ENCODE peak calls at places on chromosomes 4 and X, in ten cellular contexts. One of them, this sample, is unnamed.

GRCh38 chr4:109302366-109303140 is at the start of gene COL25A1:
- DNase-seq in ovary: peak; percentile 68
- DNase-seq in H54: no peak
- DNase-seq in HepG2: no peak
- DNase-seq in IMR-90: peak; percentile 16
- DNase-seq in heart left ventricle: peak; percentile 59
- DNase-seq in GM12892: peak; percentile 8
- DNase-seq in breast epithelium: no peak
- DNase-seq in tibial nerve: no peak
- DNase-seq in Peyer's patch: no peak
- DNase-seq in this sample: peak; percentile 21

GRCh38 chr4:29199025-29199424 is 1521.1 kb upstream of the PCDH7 start:
- DNase-seq in ovary: no peak
- DNase-seq in H54: no peak
- DNase-seq in HepG2: no peak
- DNase-seq in IMR-90: no peak
- DNase-seq in heart left ventricle: no peak
- DNase-seq in GM12892: no peak
- DNase-seq in breast epithelium: no peak
- DNase-seq in tibial nerve: no peak
- DNase-seq in Peyer's patch: no peak
- DNase-seq in this sample: no peak

GRCh38 chr4:67332627-67333026 is 212.7 kb downstream of the CENPC start:
- DNase-seq in ovary: no peak
- DNase-seq in H54: no peak
- DNase-seq in HepG2: peak; percentile 16
- DNase-seq in IMR-90: no peak
- DNase-seq in heart left ventricle: no peak
- DNase-seq in GM12892: no peak
- DNase-seq in breast epithelium: no peak
- DNase-seq in tibial nerve: no peak
- DNase-seq in Peyer's patch: no peak
- DNase-seq in this sample: peak; percentile 27

GRCh38 chr4:74374561-74375327 is 9.8 kb downstream of the EREG start:
- DNase-seq in ovary: no peak
- DNase-seq in H54: peak; percentile 29
- DNase-seq in HepG2: no peak
- DNase-seq in IMR-90: peak; percentile 75
- DNase-seq in heart left ventricle: no peak
- DNase-seq in GM12892: no peak
- DNase-seq in breast epithelium: no peak
- DNase-seq in tibial nerve: no peak
- DNase-seq in Peyer's patch: no peak
- DNase-seq in this sample: no peak

GRCh38 chr4:176587920-176588319 is 204.8 kb downstream of the VEGFC start:
- DNase-seq in ovary: no peak
- DNase-seq in H54: no peak
- DNase-seq in HepG2: no peak
- DNase-seq in IMR-90: peak; percentile 83
- DNase-seq in heart left ventricle: no peak
- DNase-seq in GM12892: no peak
- DNase-seq in breast epithelium: no peak
- DNase-seq in tibial nerve: no peak
- DNase-seq in Peyer's patch: no peak
- DNase-seq in this sample: no peak

GRCh38 chrX:135544338-135544948 is 24.0 kb downstream of the INTS6L start:
- DNase-seq in ovary: no peak
- DNase-seq in H54: no peak
- DNase-seq in HepG2: no peak
- DNase-seq in IMR-90: no peak
- DNase-seq in heart left ventricle: no peak
- DNase-seq in GM12892: no peak
- DNase-seq in breast epithelium: no peak
- DNase-seq in tibial nerve: no peak
- DNase-seq in Peyer's patch: peak; percentile 26
- DNase-seq in this sample: no peak

GRCh38 chrX:120768681-120769080 is 107.0 kb downstream of the CT47B1 start:
- DNase-seq in ovary: no peak
- DNase-seq in H54: no peak
- DNase-seq in HepG2: no peak
- DNase-seq in IMR-90: peak; percentile 35
- DNase-seq in heart left ventricle: no peak
- DNase-seq in GM12892: no peak
- DNase-seq in breast epithelium: no peak
- DNase-seq in tibial nerve: no peak
- DNase-seq in Peyer's patch: no peak
- DNase-seq in this sample: no peak

GRCh38 chr4:20684852-20685763 is 15.2 kb upstream of the PACRGL start:
- DNase-seq in ovary: no peak
- DNase-seq in H54: no peak
- DNase-seq in HepG2: no peak
- DNase-seq in IMR-90: peak; percentile 27
- DNase-seq in heart left ventricle: no peak
- DNase-seq in GM12892: no peak
- DNase-seq in breast epithelium: no peak
- DNase-seq in tibial nerve: no peak
- DNase-seq in Peyer's patch: no peak
- DNase-seq in this sample: peak; percentile 2

GRCh38 chrX:76127341-76127740 is 45.5 kb upstream of the PBDC1 start:
- DNase-seq in ovary: no peak
- DNase-seq in H54: no peak
- DNase-seq in HepG2: no peak
- DNase-seq in IMR-90: no peak
- DNase-seq in heart left ventricle: no peak
- DNase-seq in GM12892: no peak
- DNase-seq in breast epithelium: no peak
- DNase-seq in tibial nerve: no peak
- DNase-seq in Peyer's patch: no peak
- DNase-seq in this sample: no peak

GRCh38 chrX:44765556-44765955 is 78.3 kb upstream of the DUSP21 start:
- DNase-seq in ovary: no peak
- DNase-seq in H54: no peak
- DNase-seq in HepG2: no peak
- DNase-seq in IMR-90: no peak
- DNase-seq in heart left ventricle: no peak
- DNase-seq in GM12892: no peak
- DNase-seq in breast epithelium: no peak
- DNase-seq in tibial nerve: no peak
- DNase-seq in Peyer's patch: no peak
- DNase-seq in this sample: no peak

GRCh38 chr4:175373031-175373430 is 439.0 kb downstream of the GPM6A start:
- DNase-seq in ovary: no peak
- DNase-seq in H54: no peak
- DNase-seq in HepG2: no peak
- DNase-seq in IMR-90: peak; percentile 33
- DNase-seq in heart left ventricle: no peak
- DNase-seq in GM12892: no peak
- DNase-seq in breast epithelium: no peak
- DNase-seq in tibial nerve: no peak
- DNase-seq in Peyer's patch: no peak
- DNase-seq in this sample: no peak

GRCh38 chrX:9535101-9535500 is 70.2 kb downstream of the TBL1X start:
- DNase-seq in ovary: no peak
- DNase-seq in H54: no peak
- DNase-seq in HepG2: no peak
- DNase-seq in IMR-90: peak; percentile 35
- DNase-seq in heart left ventricle: no peak
- DNase-seq in GM12892: no peak
- DNase-seq in breast epithelium: no peak
- DNase-seq in tibial nerve: no peak
- DNase-seq in Peyer's patch: no peak
- DNase-seq in this sample: no peak

GRCh38 chr4:144450526-144450925 is 195.4 kb upstream of the HHIP start:
- DNase-seq in ovary: no peak
- DNase-seq in H54: no peak
- DNase-seq in HepG2: no peak
- DNase-seq in IMR-90: no peak
- DNase-seq in heart left ventricle: no peak
- DNase-seq in GM12892: no peak
- DNase-seq in breast epithelium: no peak
- DNase-seq in tibial nerve: no peak
- DNase-seq in Peyer's patch: no peak
- DNase-seq in this sample: no peak

GRCh38 chrX:39577206-39577605 is 520.6 kb downstream of the BCOR start:
- DNase-seq in ovary: no peak
- DNase-seq in H54: no peak
- DNase-seq in HepG2: no peak
- DNase-seq in IMR-90: no peak
- DNase-seq in heart left ventricle: no peak
- DNase-seq in GM12892: no peak
- DNase-seq in breast epithelium: no peak
- DNase-seq in tibial nerve: no peak
- DNase-seq in Peyer's patch: no peak
- DNase-seq in this sample: no peak

DNA sequence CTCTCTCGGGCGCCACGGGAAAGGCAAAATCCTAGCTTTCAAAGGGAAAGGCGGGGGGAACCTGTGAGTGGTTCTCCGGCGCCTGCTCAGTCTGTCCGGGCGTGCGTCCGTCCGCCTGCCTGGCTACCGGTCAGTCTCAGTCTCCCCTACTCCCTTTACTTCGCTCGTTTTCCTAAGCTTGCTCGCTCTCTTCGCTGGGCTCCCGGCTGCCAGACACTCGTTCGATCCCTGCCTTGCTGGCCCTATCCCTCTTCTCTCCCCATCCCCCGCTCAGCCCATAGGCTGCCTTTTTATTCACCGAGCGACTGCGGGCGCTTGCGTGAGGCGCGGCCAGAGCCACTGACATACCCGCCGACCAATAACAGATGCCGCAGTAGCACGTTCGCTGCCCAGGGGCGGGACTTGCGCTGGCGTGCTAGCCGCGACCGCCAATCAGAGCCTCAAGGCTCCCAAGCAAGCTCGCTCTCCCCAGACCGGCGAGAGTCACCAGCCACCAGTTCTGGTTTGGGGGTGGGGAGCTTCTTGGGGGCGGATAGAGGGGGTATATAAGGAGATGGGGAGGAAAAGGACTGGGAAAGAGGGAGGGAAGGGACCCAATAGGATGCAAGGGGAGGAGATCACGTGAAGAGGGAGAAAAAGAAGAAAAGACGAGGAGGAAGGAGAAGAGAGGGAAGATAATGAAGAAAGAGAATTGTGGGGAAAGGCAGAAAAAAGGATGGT is 30.0 kb downstream of the ARHGEF9 start:
- DNase-seq in ovary: peak; percentile 91
- DNase-seq in H54: peak; percentile 68
- DNase-seq in HepG2: peak; percentile 61
- DNase-seq in IMR-90: peak; percentile 93
- DNase-seq in heart left ventricle: peak; percentile 95
- DNase-seq in GM12892: peak; percentile 49
- DNase-seq in breast epithelium: peak; percentile 83
- DNase-seq in tibial nerve: peak; percentile 79
- DNase-seq in Peyer's patch: peak; percentile 89
- DNase-seq in this sample: peak; percentile 91
- TF ChIP-seq POLR2A in ovary: peak; percentile 52
- TF ChIP-seq POLR2A in H54: peak; percentile 75
- TF ChIP-seq POLR2A in HepG2: no peak
- TF ChIP-seq POLR2A in IMR-90: peak; percentile 66
- TF ChIP-seq POLR2A in heart left ventricle: peak; percentile 27
- TF ChIP-seq POLR2A in GM12892: peak; percentile 79
- TF ChIP-seq POLR2A in breast epithelium: no peak
- TF ChIP-seq POLR2A in tibial nerve: peak; percentile 52
- TF ChIP-seq POLR2A in Peyer's patch: peak; percentile 55
- TF ChIP-seq POLR2A in this sample: peak; percentile 80

GRCh38 chrX:20217279-20217678 is 49.4 kb downstream of the RPS6KA3 start:
- DNase-seq in ovary: no peak
- DNase-seq in H54: no peak
- DNase-seq in HepG2: no peak
- DNase-seq in IMR-90: peak; percentile 78
- DNase-seq in heart left ventricle: no peak
- DNase-seq in GM12892: no peak
- DNase-seq in breast epithelium: no peak
- DNase-seq in tibial nerve: no peak
- DNase-seq in Peyer's patch: no peak
- DNase-seq in this sample: peak; percentile 62

GRCh38 chrX:20221902-20222301 is 44.8 kb downstream of the RPS6KA3 start:
- DNase-seq in ovary: no peak
- DNase-seq in H54: no peak
- DNase-seq in HepG2: peak; percentile 89
- DNase-seq in IMR-90: peak; percentile 42
- DNase-seq in heart left ventricle: no peak
- DNase-seq in GM12892: no peak
- DNase-seq in breast epithelium: no peak
- DNase-seq in tibial nerve: no peak
- DNase-seq in Peyer's patch: no peak
- DNase-seq in this sample: peak; percentile 63

GRCh38 chrX:20217906-20218305 is 48.8 kb downstream of the RPS6KA3 start:
- DNase-seq in ovary: no peak
- DNase-seq in H54: no peak
- DNase-seq in HepG2: no peak
- DNase-seq in IMR-90: no peak
- DNase-seq in heart left ventricle: no peak
- DNase-seq in GM12892: no peak
- DNase-seq in breast epithelium: no peak
- DNase-seq in tibial nerve: no peak
- DNase-seq in Peyer's patch: no peak
- DNase-seq in this sample: peak; percentile 13

GRCh38 chrX:20215565-20215964 is 51.1 kb downstream of the RPS6KA3 start:
- DNase-seq in ovary: no peak
- DNase-seq in H54: no peak
- DNase-seq in HepG2: no peak
- DNase-seq in IMR-90: no peak
- DNase-seq in heart left ventricle: no peak
- DNase-seq in GM12892: no peak
- DNase-seq in breast epithelium: no peak
- DNase-seq in tibial nerve: no peak
- DNase-seq in Peyer's patch: no peak
- DNase-seq in this sample: no peak

GRCh38 chrX:20218809-20219505 is 47.8 kb downstream of the RPS6KA3 start:
- DNase-seq in ovary: no peak
- DNase-seq in H54: no peak
- DNase-seq in HepG2: no peak
- DNase-seq in IMR-90: peak; percentile 20
- DNase-seq in heart left ventricle: no peak
- DNase-seq in GM12892: no peak
- DNase-seq in breast epithelium: no peak
- DNase-seq in tibial nerve: no peak
- DNase-seq in Peyer's patch: no peak
- DNase-seq in this sample: peak; percentile 0
- TF ChIP-seq POLR2A in ovary: no peak
- TF ChIP-seq POLR2A in H54: no peak
- TF ChIP-seq POLR2A in HepG2: no peak
- TF ChIP-seq POLR2A in IMR-90: no peak
- TF ChIP-seq POLR2A in heart left ventricle: no peak
- TF ChIP-seq POLR2A in GM12892: no peak
- TF ChIP-seq POLR2A in breast epithelium: no peak
- TF ChIP-seq POLR2A in tibial nerve: no peak
- TF ChIP-seq POLR2A in Peyer's patch: no peak
- TF ChIP-seq POLR2A in this sample: no peak

GRCh38 chr4:184688447-184688846 is 38.9 kb downstream of the PRIMPOL start:
- DNase-seq in ovary: no peak
- DNase-seq in H54: peak; percentile 62
- DNase-seq in HepG2: no peak
- DNase-seq in IMR-90: peak; percentile 95
- DNase-seq in heart left ventricle: no peak
- DNase-seq in GM12892: no peak
- DNase-seq in breast epithelium: no peak
- DNase-seq in tibial nerve: no peak
- DNase-seq in Peyer's patch: no peak
- DNase-seq in this sample: no peak
- TF ChIP-seq POLR2A in ovary: no peak
- TF ChIP-seq POLR2A in H54: no peak
- TF ChIP-seq POLR2A in HepG2: no peak
- TF ChIP-seq POLR2A in IMR-90: no peak
- TF ChIP-seq POLR2A in heart left ventricle: no peak
- TF ChIP-seq POLR2A in GM12892: no peak
- TF ChIP-seq POLR2A in breast epithelium: no peak
- TF ChIP-seq POLR2A in tibial nerve: no peak
- TF ChIP-seq POLR2A in Peyer's patch: no peak
- TF ChIP-seq POLR2A in this sample: no peak

GRCh38 chr4:15938182-15938581 is 358 bp downstream of the FGFBP1 start:
- DNase-seq in ovary: no peak
- DNase-seq in H54: no peak
- DNase-seq in HepG2: no peak
- DNase-seq in IMR-90: no peak
- DNase-seq in heart left ventricle: no peak
- DNase-seq in GM12892: no peak
- DNase-seq in breast epithelium: no peak
- DNase-seq in tibial nerve: no peak
- DNase-seq in Peyer's patch: no peak
- DNase-seq in this sample: no peak
- TF ChIP-seq POLR2A in ovary: no peak
- TF ChIP-seq POLR2A in H54: no peak
- TF ChIP-seq POLR2A in HepG2: no peak
- TF ChIP-seq POLR2A in IMR-90: no peak
- TF ChIP-seq POLR2A in heart left ventricle: no peak
- TF ChIP-seq POLR2A in GM12892: no peak
- TF ChIP-seq POLR2A in breast epithelium: no peak
- TF ChIP-seq POLR2A in tibial nerve: no peak
- TF ChIP-seq POLR2A in Peyer's patch: peak; percentile 67
- TF ChIP-seq POLR2A in this sample: no peak

This sample was measured in erythroblast.